ENCODE peak calls at places on chromosome 16, in six cellular contexts. U, P, Z, X, E and K are unnamed samples.

GRCh38 chr16:70777973-70778406 is 23.0 kb downstream of the VAC14 start:
- DNase-seq in U (no peak), P (no peak), Z (no peak), X (peak), E (no peak), K (no peak)

GRCh38 chr16:84851192-84852127 is 31.7 kb downstream of the CRISPLD2 start:
- DNase-seq in U (no peak), P (no peak), Z (no peak), X (peak), E (no peak), K (peak)

GRCh38 chr16:82979406-82980111 is 352.8 kb downstream of the CDH13 start:
- DNase-seq in U (no peak), P (no peak), Z (no peak), X (peak), E (no peak), K (no peak)

GRCh38 chr16:86200722-86201121 is 301.8 kb downstream of the IRF8 start:
- DNase-seq in U (no peak), P (no peak), Z (no peak), X (no peak), E (no peak), K (no peak)

GRCh38 chr16:84648595-84649510 is 542 bp downstream of the KLHL36 start:
- DNase-seq in U (peak), P (peak), Z (peak), X (no peak), E (peak), K (peak)

GRCh38 chr16:53220585-53220984 is 165.8 kb downstream of the CHD9 start:
- DNase-seq in U (no peak), P (no peak), Z (no peak), X (peak), E (no peak), K (no peak)

GRCh38 chr16:85463228-85463611 is 149.9 kb upstream of the GSE1 start:
- DNase-seq in U (no peak), P (no peak), Z (no peak), X (no peak), E (no peak), K (peak)

GRCh38 chr16:47258874-47259461 is 115.2 kb upstream of the NETO2 start:
- DNase-seq in U (no peak), P (no peak), Z (no peak), X (peak), E (no peak), K (no peak)

GRCh38 chr16:3761375-3762079 is 44.2 kb upstream of the TRAP1 start:
- DNase-seq in U (no peak), P (no peak), Z (no peak), X (no peak), E (no peak), K (no peak)

GRCh38 chr16:87047221-87048037 is 269.8 kb downstream of the C16orf95 start:
- DNase-seq in U (no peak), P (no peak), Z (no peak), X (no peak), E (no peak), K (no peak)

GRCh38 chr16:49836218-49836617 is 19.7 kb downstream of the ZNF423 start:
- DNase-seq in U (no peak), P (no peak), Z (no peak), X (no peak), E (no peak), K (no peak)

GRCh38 chr16:66842765-66843164 is 1.4 kb upstream of the CA7 start:
- DNase-seq in U (no peak), P (no peak), Z (no peak), X (peak), E (no peak), K (peak)

GRCh38 chr16:82263456-82264159 is 93.6 kb upstream of the MPHOSPH6 start:
- DNase-seq in U (peak), P (peak), Z (peak), X (peak), E (peak), K (peak)

GRCh38 chr16:53201900-53202299 is 147.1 kb downstream of the CHD9 start:
- DNase-seq in U (no peak), P (no peak), Z (no peak), X (no peak), E (no peak), K (no peak)

GRCh38 chr16:88767546-88767945 is 17.5 kb downstream of the PIEZO1 start:
- DNase-seq in U (no peak), P (no peak), Z (no peak), X (no peak), E (no peak), K (no peak)

GRCh38 chr16:1772362-1772907 is at the start of gene EME2:
- DNase-seq in U (peak), P (no peak), Z (peak), X (peak), E (peak), K (peak)

GRCh38 chr16:85970016-85970711 is 71.2 kb downstream of the IRF8 start:
- DNase-seq in U (no peak), P (no peak), Z (no peak), X (no peak), E (no peak), K (no peak)

GRCh38 chr16:79211581-79211980 is 389.0 kb downstream of the MAF start:
- DNase-seq in U (no peak), P (no peak), Z (no peak), X (no peak), E (no peak), K (no peak)

GRCh38 chr16:49969356-49970030 is 55.5 kb upstream of the CNEP1R1 start:
- DNase-seq in U (no peak), P (no peak), Z (no peak), X (no peak), E (no peak), K (no peak)

GRCh38 chr16:68662035-68662434 is 16.9 kb downstream of the CDH3 start:
- DNase-seq in U (no peak), P (no peak), Z (no peak), X (no peak), E (no peak), K (no peak)

GRCh38 chr16:20898938-20899502 is 1.1 kb downstream of the DCUN1D3 start:
- DNase-seq in U (no peak), P (no peak), Z (no peak), X (peak), E (no peak), K (no peak)

GRCh38 chr16:4412854-4413253 is 3.5 kb downstream of the CORO7 start:
- DNase-seq in U (no peak), P (no peak), Z (no peak), X (no peak), E (no peak), K (no peak)

GRCh38 chr16:17303101-17303500 is 167.7 kb downstream of the XYLT1 start:
- DNase-seq in U (peak), P (no peak), Z (no peak), X (no peak), E (peak), K (no peak)

GRCh38 chr16:19861069-19861468 is 23.6 kb downstream of the GPRC5B start:
- DNase-seq in U (no peak), P (no peak), Z (no peak), X (no peak), E (no peak), K (no peak)